ENCODE peak calls at places on chromosomes 12 and 14, in five cellular contexts. T is mesendoderm, C is PC-9, J is GM23248, H is IMR-90. Z is an unnamed sample.

GRCh38 chr14:90536511-90537191 is 139.8 kb downstream of the CALM1 start:
- DNase-seq in T (no peak), C (no peak), J (no peak), H (no peak), Z (peak; percentile 38)

GRCh38 chr14:67221248-67221981 is 19.8 kb upstream of the PALS1 start:
- DNase-seq in T (peak; percentile 5), C (peak; percentile 97), J (peak; percentile 68), H (peak; percentile 80), Z (peak; percentile 95)

GRCh38 chr12:93366427-93366826 is 11.3 kb upstream of the NUDT4 start:
- DNase-seq in T (no peak), C (no peak), J (no peak), H (no peak), Z (no peak)

GRCh38 chr14:57390806-57391562 is 598 bp downstream of the NAA30 start:
- DNase-seq in T (peak; percentile 58), C (no peak), J (peak; percentile 71), H (peak; percentile 14), Z (peak; percentile 37)

GRCh38 chr12:89671469-89671868 is 37.2 kb downstream of the ATP2B1 start:
- DNase-seq in T (peak; percentile 81), C (peak; percentile 43), J (peak; percentile 66), H (peak; percentile 64), Z (peak; percentile 27)

GRCh38 chr12:95942532-95943230 is at the start of gene CCDC38:
- DNase-seq in T (peak; percentile 75), C (peak; percentile 69), J (peak; percentile 81), H (peak; percentile 28), Z (peak; percentile 68)

GRCh38 chr12:39441963-39442894 is 691 bp downstream of the KIF21A start:
- DNase-seq in T (peak; percentile 54), C (peak; percentile 40), J (peak; percentile 70), H (no peak), Z (peak; percentile 48)

GRCh38 chr12:26513357-26514043 is 318.1 kb downstream of the SSPN start:
- DNase-seq in T (no peak), C (no peak), J (no peak), H (no peak), Z (no peak)

GRCh38 chr12:111636209-111636928 is 37.3 kb upstream of the ATXN2 start:
- DNase-seq in T (peak; percentile 84), C (no peak), J (peak; percentile 74), H (peak; percentile 54), Z (peak; percentile 82)

GRCh38 chr12:46664771-46665287 is 161.0 kb downstream of the SLC38A4 start:
- DNase-seq in T (peak; percentile 37), C (peak; percentile 89), J (peak; percentile 93), H (peak; percentile 96), Z (peak; percentile 92)

GRCh38 chr12:89092297-89092696 is 260.0 kb downstream of the DUSP6 start:
- DNase-seq in T (no peak), C (no peak), J (no peak), H (no peak), Z (no peak)

GRCh38 chr12:50024804-50025186 is 499 bp downstream of the RACGAP1 start:
- DNase-seq in T (no peak), C (no peak), J (peak; percentile 61), H (no peak), Z (no peak)

GRCh38 chr12:50265770-50266524 is 17.4 kb downstream of the LIMA1 start:
- DNase-seq in T (no peak), C (no peak), J (no peak), H (no peak), Z (no peak)

GRCh38 chr12:80721326-80721725 is 4.6 kb downstream of the MYF5 start:
- DNase-seq in T (no peak), C (no peak), J (no peak), H (no peak), Z (no peak)

GRCh38 chr14:53696217-53696965 is 260.2 kb downstream of the BMP4 start:
- DNase-seq in T (no peak), C (peak; percentile 62), J (no peak), H (peak; percentile 16), Z (peak; percentile 9)

GRCh38 chr14:23865502-23865901 is 88.1 kb upstream of the DHRS4 start:
- DNase-seq in T (no peak), C (peak; percentile 61), J (no peak), H (no peak), Z (no peak)

GRCh38 chr14:42428996-42429395 is 822.3 kb downstream of the LRFN5 start:
- DNase-seq in T (no peak), C (no peak), J (no peak), H (no peak), Z (no peak)

GRCh38 chr14:101478096-101478495 is 83.2 kb upstream of the DIO3 start:
- DNase-seq in T (no peak), C (no peak), J (no peak), H (no peak), Z (no peak)

GRCh38 chr12:15789215-15790171 is at the start of gene EPS8:
- DNase-seq in T (peak; percentile 93), C (peak; percentile 90), J (peak; percentile 95), H (peak; percentile 91), Z (peak; percentile 91)

GRCh38 chr12:122880668-122881067 is 15.3 kb downstream of the VPS37B start:
- DNase-seq in T (peak; percentile 62), C (peak; percentile 28), J (peak; percentile 60), H (peak; percentile 51), Z (peak; percentile 47)

GRCh38 chr12:92109613-92110012 is 36.0 kb downstream of the BTG1 start:
- DNase-seq in T (no peak), C (no peak), J (no peak), H (no peak), Z (no peak)

GRCh38 chr12:110578522-110579238 is 4.4 kb downstream of the PPTC7 start:
- DNase-seq in T (no peak), C (no peak), J (no peak), H (no peak), Z (no peak)

GRCh38 chr12:93387780-93388179 is 10.1 kb downstream of the NUDT4 start:
- DNase-seq in T (no peak), C (no peak), J (peak; percentile 83), H (peak; percentile 81), Z (peak; percentile 85)

GRCh38 chr12:40107803-40108620 is 2.1 kb upstream of the SLC2A13 start:
- DNase-seq in T (no peak), C (no peak), J (no peak), H (no peak), Z (no peak)

GRCh38 chr12:105013892-105014291 is 27.8 kb downstream of the NOPCHAP1 start:
- DNase-seq in T (peak; percentile 64), C (no peak), J (peak; percentile 37), H (peak; percentile 38), Z (peak; percentile 54)

GRCh38 chr14:41642402-41643195 is 35.9 kb downstream of the LRFN5 start:
- DNase-seq in T (no peak), C (no peak), J (no peak), H (no peak), Z (peak; percentile 7)

GRCh38 chr12:68387338-68387737 is 55.2 kb upstream of the MDM1 start:
- DNase-seq in T (no peak), C (no peak), J (no peak), H (no peak), Z (no peak)

GRCh38 chr14:75454963-75455546 is 27.2 kb downstream of the JDP2 start:
- DNase-seq in T (peak; percentile 54), C (peak; percentile 87), J (peak; percentile 90), H (peak; percentile 76), Z (peak; percentile 77)

GRCh38 chr14:104851896-104852663 is 13.0 kb upstream of the CEP170B start:
- DNase-seq in T (no peak), C (no peak), J (peak; percentile 63), H (no peak), Z (no peak)

GRCh38 chr12:13981296-13981962 is at the start of gene GRIN2B:
- DNase-seq in T (peak; percentile 41), C (no peak), J (no peak), H (no peak), Z (no peak)

GRCh38 chr14:100547633-100548294 is 39.5 kb downstream of the BEGAIN start:
- DNase-seq in T (no peak), C (peak; percentile 44), J (peak; percentile 65), H (peak; percentile 21), Z (peak; percentile 59)

GRCh38 chr12:10339441-10339840 is 31.8 kb downstream of the KLRD1 start:
- DNase-seq in T (peak; percentile 47), C (peak; percentile 53), J (peak; percentile 59), H (no peak), Z (no peak)

GRCh38 chr12:1993871-1994371 is 10.3 kb downstream of the DCP1B start:
- DNase-seq in T (no peak), C (no peak), J (peak; percentile 90), H (peak; percentile 95), Z (peak; percentile 93)

GRCh38 chr14:70013269-70013873 is 134.2 kb downstream of the SMOC1 start:
- DNase-seq in T (peak; percentile 67), C (no peak), J (peak; percentile 34), H (peak; percentile 30), Z (no peak)

GRCh38 chr12:119683413-119683812 is 15.5 kb downstream of the PRKAB1 start:
- DNase-seq in T (no peak), C (no peak), J (peak; percentile 70), H (peak; percentile 63), Z (peak; percentile 33)
- H3K27ac ChIP-seq in T (no peak overlapping the region), C (no peak overlapping the region), J (peak overlapping the region; percentile 31), H (no peak overlapping the region), Z (no peak overlapping the region)

DNA sequence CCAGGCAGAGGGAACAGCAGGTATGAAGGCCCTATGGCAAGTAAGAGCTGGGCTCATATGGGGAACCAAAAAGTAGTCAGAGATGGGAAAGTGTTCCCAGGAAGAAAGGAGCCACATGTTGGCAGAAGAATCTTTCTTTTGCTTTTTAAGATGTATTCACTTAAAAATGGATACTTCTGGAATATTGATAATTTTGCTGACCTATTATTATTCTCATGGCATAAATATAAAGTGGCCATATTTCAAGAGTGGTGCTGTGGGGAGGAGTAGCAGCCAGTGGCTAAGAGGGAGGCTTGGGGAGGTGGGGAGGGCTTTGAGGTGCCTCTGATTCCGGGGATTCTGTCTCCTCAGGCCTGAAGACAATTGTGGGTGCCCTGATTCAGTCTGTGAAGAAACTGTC is 108.2 kb downstream of the SCN8A start:
- DNase-seq in T (no peak), C (no peak), J (no peak), H (no peak), Z (no peak)
- H3K4me2 ChIP-seq in T (no peak overlapping the region), C (no peak overlapping the region), J (no peak overlapping the region), H (no peak overlapping the region), Z (no peak overlapping the region)

DNA sequence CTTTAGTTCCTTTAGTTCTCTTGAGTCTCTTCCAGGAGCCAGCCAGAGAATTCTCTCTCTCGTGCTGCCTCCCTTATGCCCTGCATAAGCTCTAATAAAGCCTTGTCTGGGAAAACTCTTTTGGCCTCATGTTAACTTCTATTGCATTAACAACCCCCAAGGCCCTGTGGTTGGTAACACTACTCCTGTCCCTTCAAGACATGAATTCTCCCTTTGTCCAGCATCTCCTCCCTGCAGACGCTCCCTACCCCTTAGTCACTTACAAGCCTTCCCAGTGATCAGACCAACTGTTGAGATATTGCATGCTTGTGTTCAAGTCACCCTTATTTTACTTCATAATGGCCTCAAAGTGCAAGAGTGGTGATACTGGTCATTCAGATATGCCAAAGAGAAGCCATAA is 12.1 kb downstream of the LTBR start:
- DNase-seq in T (no peak), C (no peak), J (no peak), H (peak; percentile 33), Z (no peak)
- H3K4me1 ChIP-seq in T (no peaks in the 10 kb centered on the region), C (no peaks in the 10 kb centered on the region), J (no peaks in the 10 kb centered on the region), H (no peaks in the 10 kb centered on the region), Z (no peaks in the 10 kb centered on the region)

GRCh38 chr12:75750950-75751349 is 239.5 kb upstream of the KRR1 start:
- DNase-seq in T (no peak), C (no peak), J (peak; percentile 79), H (peak; percentile 89), Z (peak; percentile 98)
- H3K27ac ChIP-seq in T (no peak overlapping the region), C (no peak overlapping the region), J (peak overlapping the region; percentile 84), H (peak overlapping the region; percentile 95), Z (peak overlapping the region; percentile 65)